ENCODE peak calls at places on chromosomes 4 and X, in nine cellular contexts. One of them, this sample, is unnamed.

GRCh38 chrX:155766321-155766720 is 114.8 kb upstream of the VAMP7 start:
- DNase-seq in T-helper 2 cell: no peak
- DNase-seq in Ammon's horn: no peak
- DNase-seq in M059J: peak
- DNase-seq in NCI-H82: no peak
- DNase-seq in GM23338: no peak
- DNase-seq in HTR-8/SVneo: no peak
- DNase-seq in activated CD4-positive, alpha-beta memory T cell treated with anti-CD3 and anti-CD28 coated beads, Interleukin-2, amount 10 ng/mL, durations not matched to agents 7 days and 5 days: no peak
- DNase-seq in hypothalamus: no peak
- DNase-seq in this sample: no peak

GRCh38 chrX:94813541-94813940 is 1139.5 kb downstream of the FAM133A start:
- DNase-seq in T-helper 2 cell: no peak
- DNase-seq in Ammon's horn: peak
- DNase-seq in M059J: no peak
- DNase-seq in NCI-H82: no peak
- DNase-seq in GM23338: no peak
- DNase-seq in HTR-8/SVneo: no peak
- DNase-seq in activated CD4-positive, alpha-beta memory T cell treated with anti-CD3 and anti-CD28 coated beads, Interleukin-2, amount 10 ng/mL, durations not matched to agents 7 days and 5 days: no peak
- DNase-seq in hypothalamus: no peak
- DNase-seq in this sample: no peak

GRCh38 chr4:147334478-147334877 is 146.4 kb upstream of the EDNRA start:
- DNase-seq in T-helper 2 cell: no peak
- DNase-seq in Ammon's horn: no peak
- DNase-seq in M059J: peak
- DNase-seq in NCI-H82: no peak
- DNase-seq in GM23338: no peak
- DNase-seq in HTR-8/SVneo: no peak
- DNase-seq in activated CD4-positive, alpha-beta memory T cell treated with anti-CD3 and anti-CD28 coated beads, Interleukin-2, amount 10 ng/mL, durations not matched to agents 7 days and 5 days: no peak
- DNase-seq in hypothalamus: no peak
- DNase-seq in this sample: no peak

GRCh38 chrX:20623448-20623847 is 356.7 kb upstream of the RPS6KA3 start:
- DNase-seq in T-helper 2 cell: no peak
- DNase-seq in Ammon's horn: no peak
- DNase-seq in M059J: peak
- DNase-seq in NCI-H82: no peak
- DNase-seq in GM23338: no peak
- DNase-seq in HTR-8/SVneo: no peak
- DNase-seq in activated CD4-positive, alpha-beta memory T cell treated with anti-CD3 and anti-CD28 coated beads, Interleukin-2, amount 10 ng/mL, durations not matched to agents 7 days and 5 days: no peak
- DNase-seq in hypothalamus: no peak
- DNase-seq in this sample: no peak

GRCh38 chr4:180866933-180867643 is 1376.1 kb upstream of the TENM3 start:
- DNase-seq in T-helper 2 cell: no peak
- DNase-seq in Ammon's horn: no peak
- DNase-seq in M059J: no peak
- DNase-seq in NCI-H82: no peak
- DNase-seq in GM23338: no peak
- DNase-seq in HTR-8/SVneo: no peak
- DNase-seq in activated CD4-positive, alpha-beta memory T cell treated with anti-CD3 and anti-CD28 coated beads, Interleukin-2, amount 10 ng/mL, durations not matched to agents 7 days and 5 days: no peak
- DNase-seq in hypothalamus: no peak
- DNase-seq in this sample: no peak

GRCh38 chr4:39429476-39430310 is 23.0 kb downstream of the KLB start:
- DNase-seq in T-helper 2 cell: no peak
- DNase-seq in Ammon's horn: no peak
- DNase-seq in M059J: no peak
- DNase-seq in NCI-H82: no peak
- DNase-seq in GM23338: no peak
- DNase-seq in HTR-8/SVneo: no peak
- DNase-seq in activated CD4-positive, alpha-beta memory T cell treated with anti-CD3 and anti-CD28 coated beads, Interleukin-2, amount 10 ng/mL, durations not matched to agents 7 days and 5 days: no peak
- DNase-seq in hypothalamus: no peak
- DNase-seq in this sample: no peak

GRCh38 chr4:37687666-37688065 is 1.5 kb upstream of the RELL1 start:
- DNase-seq in T-helper 2 cell: no peak
- DNase-seq in Ammon's horn: no peak
- DNase-seq in M059J: no peak
- DNase-seq in NCI-H82: no peak
- DNase-seq in GM23338: no peak
- DNase-seq in HTR-8/SVneo: no peak
- DNase-seq in activated CD4-positive, alpha-beta memory T cell treated with anti-CD3 and anti-CD28 coated beads, Interleukin-2, amount 10 ng/mL, durations not matched to agents 7 days and 5 days: no peak
- DNase-seq in hypothalamus: no peak
- DNase-seq in this sample: no peak

GRCh38 chr4:18012115-18012806 is 9.3 kb downstream of the LCORL start:
- DNase-seq in T-helper 2 cell: no peak
- DNase-seq in Ammon's horn: no peak
- DNase-seq in M059J: no peak
- DNase-seq in NCI-H82: peak
- DNase-seq in GM23338: no peak
- DNase-seq in HTR-8/SVneo: no peak
- DNase-seq in activated CD4-positive, alpha-beta memory T cell treated with anti-CD3 and anti-CD28 coated beads, Interleukin-2, amount 10 ng/mL, durations not matched to agents 7 days and 5 days: no peak
- DNase-seq in hypothalamus: no peak
- DNase-seq in this sample: no peak

GRCh38 chrX:56733459-56734046 is 4.5 kb downstream of the NBDY start:
- DNase-seq in T-helper 2 cell: peak
- DNase-seq in Ammon's horn: peak
- DNase-seq in M059J: peak
- DNase-seq in NCI-H82: peak
- DNase-seq in GM23338: peak
- DNase-seq in HTR-8/SVneo: no peak
- DNase-seq in activated CD4-positive, alpha-beta memory T cell treated with anti-CD3 and anti-CD28 coated beads, Interleukin-2, amount 10 ng/mL, durations not matched to agents 7 days and 5 days: peak
- DNase-seq in hypothalamus: peak
- DNase-seq in this sample: peak

GRCh38 chr4:173990879-173991231 is 292.6 kb downstream of the FBXO8 start:
- DNase-seq in T-helper 2 cell: no peak
- DNase-seq in Ammon's horn: no peak
- DNase-seq in M059J: no peak
- DNase-seq in NCI-H82: peak
- DNase-seq in GM23338: peak
- DNase-seq in HTR-8/SVneo: no peak
- DNase-seq in activated CD4-positive, alpha-beta memory T cell treated with anti-CD3 and anti-CD28 coated beads, Interleukin-2, amount 10 ng/mL, durations not matched to agents 7 days and 5 days: no peak
- DNase-seq in hypothalamus: no peak
- DNase-seq in this sample: no peak

GRCh38 chr4:37825943-37826281 is 574 bp upstream of the PGM2 start:
- DNase-seq in T-helper 2 cell: no peak
- DNase-seq in Ammon's horn: peak
- DNase-seq in M059J: no peak
- DNase-seq in NCI-H82: peak
- DNase-seq in GM23338: peak
- DNase-seq in HTR-8/SVneo: no peak
- DNase-seq in activated CD4-positive, alpha-beta memory T cell treated with anti-CD3 and anti-CD28 coated beads, Interleukin-2, amount 10 ng/mL, durations not matched to agents 7 days and 5 days: no peak
- DNase-seq in hypothalamus: peak
- DNase-seq in this sample: no peak

GRCh38 chr4:33625762-33626161 is 2618.6 kb downstream of the ARAP2 start:
- DNase-seq in T-helper 2 cell: no peak
- DNase-seq in Ammon's horn: peak
- DNase-seq in M059J: peak
- DNase-seq in NCI-H82: peak
- DNase-seq in GM23338: peak
- DNase-seq in HTR-8/SVneo: peak
- DNase-seq in activated CD4-positive, alpha-beta memory T cell treated with anti-CD3 and anti-CD28 coated beads, Interleukin-2, amount 10 ng/mL, durations not matched to agents 7 days and 5 days: no peak
- DNase-seq in hypothalamus: no peak
- DNase-seq in this sample: no peak

GRCh38 chr4:103074598-103075434 is 1.7 kb downstream of the SLC9B2 start:
- DNase-seq in T-helper 2 cell: no peak
- DNase-seq in Ammon's horn: no peak
- DNase-seq in M059J: no peak
- DNase-seq in NCI-H82: peak
- DNase-seq in GM23338: no peak
- DNase-seq in HTR-8/SVneo: no peak
- DNase-seq in activated CD4-positive, alpha-beta memory T cell treated with anti-CD3 and anti-CD28 coated beads, Interleukin-2, amount 10 ng/mL, durations not matched to agents 7 days and 5 days: no peak
- DNase-seq in hypothalamus: no peak
- DNase-seq in this sample: no peak

GRCh38 chr4:85370400-85371032 is 104.4 kb upstream of the ARHGAP24 start:
- DNase-seq in T-helper 2 cell: no peak
- DNase-seq in Ammon's horn: peak
- DNase-seq in M059J: peak
- DNase-seq in NCI-H82: peak
- DNase-seq in GM23338: peak
- DNase-seq in HTR-8/SVneo: no peak
- DNase-seq in activated CD4-positive, alpha-beta memory T cell treated with anti-CD3 and anti-CD28 coated beads, Interleukin-2, amount 10 ng/mL, durations not matched to agents 7 days and 5 days: peak
- DNase-seq in hypothalamus: peak
- DNase-seq in this sample: no peak

GRCh38 chrX:16186380-16187007 is 19.2 kb downstream of the MAGEB17 start:
- DNase-seq in T-helper 2 cell: no peak
- DNase-seq in Ammon's horn: no peak
- DNase-seq in M059J: peak
- DNase-seq in NCI-H82: no peak
- DNase-seq in GM23338: peak
- DNase-seq in HTR-8/SVneo: no peak
- DNase-seq in activated CD4-positive, alpha-beta memory T cell treated with anti-CD3 and anti-CD28 coated beads, Interleukin-2, amount 10 ng/mL, durations not matched to agents 7 days and 5 days: no peak
- DNase-seq in hypothalamus: no peak
- DNase-seq in this sample: no peak

GRCh38 chr4:177393236-177393635 is 49.0 kb downstream of the AGA start:
- DNase-seq in T-helper 2 cell: peak
- DNase-seq in Ammon's horn: no peak
- DNase-seq in M059J: no peak
- DNase-seq in NCI-H82: no peak
- DNase-seq in GM23338: no peak
- DNase-seq in HTR-8/SVneo: no peak
- DNase-seq in activated CD4-positive, alpha-beta memory T cell treated with anti-CD3 and anti-CD28 coated beads, Interleukin-2, amount 10 ng/mL, durations not matched to agents 7 days and 5 days: peak
- DNase-seq in hypothalamus: no peak
- DNase-seq in this sample: no peak

GRCh38 chr4:146192060-146192459 is 16.5 kb downstream of the LSM6 start:
- DNase-seq in T-helper 2 cell: no peak
- DNase-seq in Ammon's horn: no peak
- DNase-seq in M059J: peak
- DNase-seq in NCI-H82: no peak
- DNase-seq in GM23338: peak
- DNase-seq in HTR-8/SVneo: no peak
- DNase-seq in activated CD4-positive, alpha-beta memory T cell treated with anti-CD3 and anti-CD28 coated beads, Interleukin-2, amount 10 ng/mL, durations not matched to agents 7 days and 5 days: no peak
- DNase-seq in hypothalamus: no peak
- DNase-seq in this sample: no peak

GRCh38 chrX:16212436-16212835 is 45.2 kb downstream of the MAGEB17 start:
- DNase-seq in T-helper 2 cell: no peak
- DNase-seq in Ammon's horn: peak
- DNase-seq in M059J: peak
- DNase-seq in NCI-H82: peak
- DNase-seq in GM23338: peak
- DNase-seq in HTR-8/SVneo: peak
- DNase-seq in activated CD4-positive, alpha-beta memory T cell treated with anti-CD3 and anti-CD28 coated beads, Interleukin-2, amount 10 ng/mL, durations not matched to agents 7 days and 5 days: no peak
- DNase-seq in hypothalamus: no peak
- DNase-seq in this sample: no peak

GRCh38 chr4:40570348-40571077 is 59.2 kb downstream of the RBM47 start:
- DNase-seq in T-helper 2 cell: no peak
- DNase-seq in Ammon's horn: no peak
- DNase-seq in M059J: no peak
- DNase-seq in NCI-H82: no peak
- DNase-seq in GM23338: no peak
- DNase-seq in HTR-8/SVneo: no peak
- DNase-seq in activated CD4-positive, alpha-beta memory T cell treated with anti-CD3 and anti-CD28 coated beads, Interleukin-2, amount 10 ng/mL, durations not matched to agents 7 days and 5 days: no peak
- DNase-seq in hypothalamus: no peak
- DNase-seq in this sample: no peak

GRCh38 chrX:17713288-17713687 is 24.0 kb upstream of the SCML1 start:
- DNase-seq in T-helper 2 cell: no peak
- DNase-seq in Ammon's horn: no peak
- DNase-seq in M059J: no peak
- DNase-seq in NCI-H82: no peak
- DNase-seq in GM23338: no peak
- DNase-seq in HTR-8/SVneo: no peak
- DNase-seq in activated CD4-positive, alpha-beta memory T cell treated with anti-CD3 and anti-CD28 coated beads, Interleukin-2, amount 10 ng/mL, durations not matched to agents 7 days and 5 days: no peak
- DNase-seq in hypothalamus: no peak
- DNase-seq in this sample: no peak

GRCh38 chrX:51456814-51457213 is 39.6 kb downstream of the NUDT11 start:
- DNase-seq in T-helper 2 cell: no peak
- DNase-seq in Ammon's horn: no peak
- DNase-seq in M059J: peak
- DNase-seq in NCI-H82: peak
- DNase-seq in GM23338: peak
- DNase-seq in HTR-8/SVneo: no peak
- DNase-seq in activated CD4-positive, alpha-beta memory T cell treated with anti-CD3 and anti-CD28 coated beads, Interleukin-2, amount 10 ng/mL, durations not matched to agents 7 days and 5 days: no peak
- DNase-seq in hypothalamus: no peak
- DNase-seq in this sample: no peak